ENCODE peak calls at places on chromosome 17, in seven cellular contexts. H is HEK293T, F is GM10248, O is Calu3, G is substantia nigra, K is AG09309, V is NCI-H2171 treated with DMSO at 0.1 percent for 48 hours. W is an unnamed sample.

GRCh38 chr17:78779848-78780247 is 2.2 kb downstream of the CYTH1 start:
- DNase-seq in H (no peak), F (no peak), O (no peak), G (no peak), K (no peak), V (no peak), W (no peak)

GRCh38 chr17:66542183-66542966 is 240.0 kb downstream of the PRKCA start:
- DNase-seq in H (no peak), F (peak; percentile 53), O (no peak), G (no peak), K (peak; percentile 80), V (no peak), W (no peak)

GRCh38 chr17:42345396-42346078 is 42.7 kb downstream of the STAT3 start:
- DNase-seq in H (no peak), F (no peak), O (no peak), G (no peak), K (no peak), V (peak; percentile 11), W (no peak)

GRCh38 chr17:73099504-73099903 is 7.0 kb upstream of the SLC39A11 start:
- DNase-seq in H (no peak), F (no peak), O (no peak), G (no peak), K (no peak), V (no peak), W (no peak)

GRCh38 chr17:38654411-38655398 is 20.1 kb downstream of the EPOP start:
- DNase-seq in H (no peak), F (peak; percentile 70), O (no peak), G (no peak), K (no peak), V (peak; percentile 45), W (no peak)

GRCh38 chr17:64741038-64741641 is 79.0 kb upstream of the SMURF2 start:
- DNase-seq in H (no peak), F (no peak), O (no peak), G (peak; percentile 20), K (no peak), V (no peak), W (no peak)

GRCh38 chr17:65855245-65855644 is 293.8 kb upstream of the AXIN2 start:
- DNase-seq in H (no peak), F (no peak), O (peak; percentile 40), G (no peak), K (no peak), V (no peak), W (no peak)

GRCh38 chr17:37488607-37489196 is 989 bp upstream of the DUSP14 start:
- DNase-seq in H (peak; percentile 19), F (peak; percentile 56), O (peak; percentile 99), G (peak; percentile 19), K (peak; percentile 74), V (peak; percentile 68), W (no peak)

GRCh38 chr17:68385490-68386215 is 71.6 kb downstream of the WIPI1 start:
- DNase-seq in H (no peak), F (no peak), O (no peak), G (no peak), K (no peak), V (no peak), W (no peak)

GRCh38 chr17:11997147-11997971 is at the start of gene ZNF18:
- DNase-seq in H (peak; percentile 97), F (peak; percentile 98), O (peak; percentile 93), G (peak; percentile 88), K (peak; percentile 59), V (peak; percentile 91), W (peak; percentile 98)

GRCh38 chr17:38444151-38444550 is 15.9 kb downstream of the ARHGAP23 start:
- DNase-seq in H (peak; percentile 77), F (peak; percentile 81), O (peak; percentile 96), G (peak; percentile 58), K (no peak), V (peak; percentile 72), W (no peak)

GRCh38 chr17:19270347-19270950 is 33.3 kb downstream of the EPN2 start:
- DNase-seq in H (no peak), F (no peak), O (no peak), G (no peak), K (no peak), V (no peak), W (no peak)

GRCh38 chr17:74883241-74883750 is 10.1 kb downstream of the FADS6 start:
- DNase-seq in H (no peak), F (no peak), O (no peak), G (no peak), K (no peak), V (no peak), W (no peak)

GRCh38 chr17:77476920-77477805 is 336.4 kb downstream of the SEC14L1 start:
- DNase-seq in H (no peak), F (no peak), O (no peak), G (no peak), K (peak; percentile 96), V (no peak), W (no peak)

GRCh38 chr17:27778193-27778592 is 22.1 kb downstream of the NOS2 start:
- DNase-seq in H (no peak), F (no peak), O (no peak), G (no peak), K (peak; percentile 44), V (no peak), W (no peak)

GRCh38 chr17:29625037-29625750 is 2.5 kb upstream of the CORO6 start:
- DNase-seq in H (no peak), F (no peak), O (no peak), G (peak; percentile 56), K (no peak), V (no peak), W (no peak)

GRCh38 chr17:15092762-15093161 is 172.4 kb downstream of the PMP22 start:
- DNase-seq in H (no peak), F (no peak), O (no peak), G (no peak), K (peak; percentile 3), V (no peak), W (no peak)

GRCh38 chr17:28944862-28945741 is 6.2 kb downstream of the PHF12 start:
- DNase-seq in H (no peak), F (no peak), O (no peak), G (no peak), K (no peak), V (no peak), W (no peak)

GRCh38 chr17:78105551-78105950 is 23.0 kb downstream of the TMC6 start:
- DNase-seq in H (no peak), F (no peak), O (no peak), G (no peak), K (no peak), V (no peak), W (no peak)

GRCh38 chr17:12085076-12085949 is 64.6 kb downstream of the MAP2K4 start:
- DNase-seq in H (no peak), F (no peak), O (no peak), G (no peak), K (no peak), V (no peak), W (no peak)

GRCh38 chr17:19321481-19322128 is 40.9 kb downstream of the B9D1 start:
- DNase-seq in H (no peak), F (no peak), O (no peak), G (no peak), K (no peak), V (no peak), W (no peak)

GRCh38 chr17:82376042-82376730 is 4.6 kb downstream of the UTS2R start:
- DNase-seq in H (no peak), F (no peak), O (no peak), G (no peak), K (no peak), V (no peak), W (no peak)

GRCh38 chr17:56708670-56709410 is 115.3 kb downstream of the NOG start:
- DNase-seq in H (no peak), F (no peak), O (no peak), G (no peak), K (no peak), V (no peak), W (no peak)

GRCh38 chr17:77734371-77735050 is 224.0 kb upstream of the TNRC6C start:
- DNase-seq in H (peak; percentile 76), F (no peak), O (peak; percentile 29), G (peak; percentile 83), K (peak; percentile 10), V (peak; percentile 89), W (peak; percentile 90)

GRCh38 chr17:68790481-68790880 is 164.7 kb downstream of the ABCA8 start:
- DNase-seq in H (no peak), F (no peak), O (no peak), G (no peak), K (no peak), V (no peak), W (no peak)

GRCh38 chr17:489758-490329 is 137.2 kb upstream of the RPH3AL start:
- DNase-seq in H (peak; percentile 35), F (peak; percentile 50), O (peak; percentile 4), G (no peak), K (no peak), V (no peak), W (no peak)

GRCh38 chr17:31508310-31509094 is 117.0 kb downstream of the RAB11FIP4 start:
- DNase-seq in H (no peak), F (peak; percentile 73), O (no peak), G (no peak), K (no peak), V (no peak), W (no peak)

GRCh38 chr17:16932611-16933010 is 39.3 kb downstream of the TNFRSF13B start:
- DNase-seq in H (no peak), F (no peak), O (no peak), G (no peak), K (no peak), V (no peak), W (no peak)

GRCh38 chr17:28684963-28685362 is 23.0 kb downstream of the SUPT6H start:
- DNase-seq in H (no peak), F (no peak), O (no peak), G (peak; percentile 70), K (no peak), V (peak; percentile 96), W (no peak)

GRCh38 chr17:78472035-78472905 is 93.8 kb downstream of the PGS1 start:
- DNase-seq in H (no peak), F (peak; percentile 59), O (no peak), G (no peak), K (no peak), V (no peak), W (no peak)

GRCh38 chr17:78241277-78242023 is 10.0 kb downstream of the TMEM235 start:
- DNase-seq in H (peak; percentile 65), F (no peak), O (no peak), G (peak; percentile 87), K (no peak), V (no peak), W (no peak)

GRCh38 chr17:49298371-49298976 is 63.6 kb downstream of the ZNF652 start:
- DNase-seq in H (no peak), F (no peak), O (no peak), G (no peak), K (no peak), V (no peak), W (no peak)

GRCh38 chr17:47839899-47840741 is 953 bp downstream of the SCRN2 start:
- DNase-seq in H (no peak), F (no peak), O (no peak), G (no peak), K (no peak), V (no peak), W (no peak)

GRCh38 chr17:37710344-37710886 is 34.4 kb downstream of the HNF1B start:
- DNase-seq in H (peak; percentile 38), F (no peak), O (peak; percentile 100), G (no peak), K (no peak), V (peak; percentile 20), W (no peak)

GRCh38 chr17:3539881-3540540 is 17.6 kb downstream of the TRPV3 start:
- DNase-seq in H (no peak), F (no peak), O (no peak), G (no peak), K (no peak), V (no peak), W (no peak)

GRCh38 chr17:59785091-59785799 is 77.8 kb downstream of the VMP1 start:
- DNase-seq in H (no peak), F (no peak), O (no peak), G (no peak), K (no peak), V (no peak), W (no peak)